ENCODE peak calls at places on chromosomes 5 and 9, in seven cellular contexts. E, A, K, B, Z, V and T are unnamed samples.

GRCh38 chr9:23677446-23677845 is 148.6 kb downstream of the ELAVL2 start:
- DNase-seq in K (no peak), E (no peak), V (no peak), A (no peak), B (no peak), Z (no peak), T (no peak)

GRCh38 chr9:71863652-71864051 is 47.3 kb downstream of the ABHD17B start:
- DNase-seq in A (no peak), V (no peak), Z (no peak), E (no peak), K (no peak), B (no peak), T (no peak)

GRCh38 chr5:77832938-77833337 is 56.8 kb upstream of the TBCA start:
- DNase-seq in A (no peak), B (no peak), E (no peak), K (no peak), V (no peak), Z (no peak), T (no peak)

GRCh38 chr5:26669523-26669922 is 368.9 kb downstream of the CDH9 start:
- DNase-seq in Z (no peak), A (no peak), V (no peak), K (peak; percentile 72), E (no peak), B (no peak), T (no peak)

GRCh38 chr9:93305497-93306020 is 121.6 kb downstream of the WNK2 start:
- DNase-seq in A (no peak), V (no peak), B (peak; percentile 11), K (peak; percentile 72), E (peak; percentile 21), Z (no peak), T (peak; percentile 41)

GRCh38 chr5:58399951-58400350 is 59.9 kb downstream of the PLK2 start:
- DNase-seq in A (no peak), K (no peak), E (no peak), V (no peak), B (no peak), Z (no peak), T (no peak)

GRCh38 chr9:134880484-134881312 is at the start of gene FCN2:
- DNase-seq in K (no peak), B (no peak), V (no peak), E (no peak), Z (no peak), A (no peak), T (no peak)

GRCh38 chr5:55160493-55161209 is 680 bp downstream of the GPX8 start:
- DNase-seq in E (no peak), B (peak; percentile 52), A (peak; percentile 67), K (no peak), Z (no peak), V (peak; percentile 63), T (peak; percentile 53)

GRCh38 chr5:132211787-132212186 is 15.9 kb downstream of the P4HA2 start:
- DNase-seq in K (no peak), E (no peak), A (no peak), B (no peak), V (peak; percentile 75), Z (no peak), T (peak; percentile 33)

GRCh38 chr5:41763096-41763495 is 107.1 kb downstream of the OXCT1 start:
- DNase-seq in B (no peak), E (no peak), A (no peak), K (no peak), V (no peak), Z (no peak), T (no peak)

GRCh38 chr5:139655727-139656271 is 7.7 kb downstream of the CXXC5 start:
- DNase-seq in V (peak; percentile 90), B (no peak), E (peak; percentile 54), K (peak; percentile 80), A (peak; percentile 67), Z (no peak), T (peak; percentile 77)

DNA sequence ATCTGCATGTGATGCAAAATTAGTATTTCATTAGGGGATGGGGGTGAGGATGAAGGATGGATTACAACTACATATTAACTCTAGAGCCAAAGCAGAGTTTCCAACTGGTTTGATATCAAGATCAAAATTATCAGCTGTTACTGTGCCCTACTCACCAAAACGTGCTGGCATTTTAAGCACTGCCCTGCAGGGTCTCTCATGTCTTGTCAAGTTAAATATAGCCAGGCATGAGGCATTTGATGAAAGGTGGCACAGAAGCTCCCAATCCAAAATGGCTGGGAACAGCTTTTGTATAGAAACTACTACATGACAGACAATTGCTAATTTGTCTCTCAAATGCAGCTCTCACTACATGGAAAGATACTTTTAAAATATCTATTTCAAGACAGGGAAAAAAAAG is 27.1 kb upstream of the CAAP1 start:
- DNase-seq in E (no peak), V (no peak), Z (no peak), B (no peak), A (no peak), K (no peak), T (no peak)
- H3K36me3 ChIP-seq in E (peaks cover 85% of the 10 kb centered on the region), V (peaks cover 100% of the 10 kb centered on the region), Z (peaks cover 94% of the 10 kb centered on the region), B (peaks cover 8% of the 10 kb centered on the region), A (peaks cover 23% of the 10 kb centered on the region), K (peaks cover 64% of the 10 kb centered on the region), T (no peaks in the 10 kb centered on the region)

DNA sequence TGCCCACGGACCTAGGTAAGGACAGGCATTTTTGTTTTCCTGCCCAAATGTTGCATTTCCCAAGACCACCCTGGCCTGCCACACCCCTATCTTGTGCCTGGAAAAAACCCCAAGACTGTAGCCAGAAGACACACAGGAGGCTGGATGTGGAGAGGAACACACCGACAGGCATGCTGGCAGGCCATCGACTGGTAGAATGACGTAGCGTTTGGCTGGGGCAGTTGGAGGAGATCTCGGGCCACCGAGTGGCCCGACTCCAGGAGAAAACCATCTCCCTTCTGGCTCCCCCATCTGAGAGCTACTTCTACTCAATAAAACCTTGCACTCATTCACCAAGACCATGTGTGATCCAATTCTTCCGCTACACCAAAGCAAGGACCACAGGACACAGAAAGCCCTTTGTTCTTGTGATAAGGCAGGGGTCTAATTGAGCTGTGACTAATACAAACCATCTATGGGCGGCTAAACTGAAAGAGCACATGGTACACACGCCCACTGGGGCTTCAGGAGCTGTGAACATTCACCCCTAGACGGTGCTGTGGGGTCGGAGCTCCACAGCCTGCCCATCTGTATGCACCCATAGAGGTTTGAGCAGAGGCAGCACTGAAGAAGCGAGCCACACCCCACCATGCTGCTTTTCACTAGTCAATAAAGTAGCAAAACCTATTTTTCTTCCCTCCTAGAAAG is 38.9 kb upstream of the N4BP3 start:
- DNase-seq in E (no peak), K (no peak), A (peak; percentile 30), V (no peak), B (no peak), Z (peak; percentile 65), T (no peak)
- TF ChIP-seq CTCF in E (no peak), K (no peak), A (no peak), V (no peak), B (no peak), Z (peak; percentile 74), T (no peak)

DNA sequence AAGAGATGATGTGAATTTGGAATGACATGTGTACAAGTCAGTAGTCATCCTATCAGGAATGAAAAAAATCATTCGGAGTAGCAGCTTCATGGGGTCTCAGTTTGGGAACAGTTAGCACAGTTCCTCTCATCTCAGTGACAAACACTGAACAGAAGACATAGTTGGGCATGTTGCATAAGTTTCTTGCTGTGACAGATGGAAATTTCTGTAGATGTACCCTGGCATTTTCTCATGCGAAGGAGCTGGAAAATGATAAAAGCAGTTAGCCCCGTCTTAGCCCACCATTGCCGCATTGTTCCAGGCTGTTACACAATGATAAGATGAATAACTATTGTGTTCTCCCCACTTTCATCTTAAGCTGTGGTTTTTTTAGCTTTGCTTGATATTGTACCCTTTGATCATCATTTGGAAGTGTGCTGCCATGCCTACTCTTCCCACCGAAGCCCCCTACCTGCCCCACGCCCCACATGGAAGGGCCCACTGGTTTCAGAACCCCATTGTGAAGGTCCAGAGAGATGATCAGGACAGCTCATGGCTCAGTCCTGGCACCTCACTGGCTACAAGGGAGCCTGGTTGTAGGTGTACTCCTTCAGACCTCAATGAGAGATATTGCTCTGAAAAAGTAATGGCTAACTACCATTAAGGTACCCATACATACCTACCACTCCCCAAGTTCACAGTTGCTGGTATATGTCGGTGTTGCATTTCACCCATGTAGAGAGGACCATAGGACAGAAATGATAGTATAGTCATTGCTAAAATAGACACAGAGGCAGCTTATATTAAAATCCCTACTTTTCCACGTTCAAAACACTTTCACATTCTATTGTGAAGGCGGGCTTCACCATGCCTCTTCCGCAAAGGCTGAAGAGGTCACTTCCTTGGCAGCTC is 38.8 kb downstream of the SFXN1 start:
- DNase-seq in Z (no peak), A (no peak), K (no peak), B (no peak), V (no peak), E (no peak), T (no peak)
- H3K36me3 ChIP-seq in Z (peaks cover 96% of the 10 kb centered on the region), A (peaks cover 15% of the 10 kb centered on the region), K (peaks cover 80% of the 10 kb centered on the region), B (no peaks in the 10 kb centered on the region), V (peaks cover 99% of the 10 kb centered on the region), E (peaks cover 91% of the 10 kb centered on the region), T (peaks cover 99% of the 10 kb centered on the region)

GRCh38 chr9:1619915-1620705 is 395.0 kb upstream of the SMARCA2 start:
- DNase-seq in Z (no peak), E (no peak), K (no peak), B (no peak), A (no peak), V (no peak), T (no peak)
- TF ChIP-seq CTCF in Z (peak; percentile 42), E (peak; percentile 19), K (no peak), B (no peak), A (no peak), V (peak; percentile 35), T (peak; percentile 39)

DNA sequence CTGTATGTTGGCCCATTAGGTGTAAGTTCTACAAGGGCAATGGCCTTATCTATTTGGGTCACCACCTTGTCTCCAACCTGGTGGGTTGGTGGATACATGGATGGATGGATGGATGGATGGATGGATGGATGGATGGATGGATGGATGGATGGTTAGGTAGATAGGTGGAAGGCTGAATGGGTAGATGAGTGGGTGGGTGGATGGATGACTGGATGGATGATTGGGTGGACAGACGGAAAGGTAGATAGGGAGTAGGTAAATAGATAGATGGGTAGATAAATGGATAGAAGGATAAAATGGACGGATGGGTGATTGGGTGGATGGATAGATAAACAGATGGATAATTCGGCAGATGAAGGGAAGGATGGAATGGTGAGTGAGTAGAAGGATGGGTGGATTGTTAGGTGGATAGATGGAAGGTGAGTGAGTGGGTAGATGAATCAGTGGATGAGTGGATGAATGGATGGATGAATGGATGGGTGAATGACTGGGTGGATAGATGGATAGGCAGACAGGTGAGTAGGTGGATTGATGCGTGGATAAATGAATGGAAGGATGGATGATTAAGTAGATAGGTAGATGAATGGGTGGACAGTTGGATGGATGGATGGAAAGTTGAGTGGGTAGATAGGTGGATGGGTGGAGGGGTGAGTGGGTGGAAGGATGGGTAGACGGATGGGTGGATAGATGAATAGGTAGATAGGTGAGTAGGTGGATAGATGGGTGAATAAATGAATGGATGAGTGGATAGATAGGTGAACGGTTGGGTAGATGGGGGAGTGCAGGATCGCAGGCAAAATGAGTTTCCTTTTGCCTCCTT is 83.1 kb upstream of the FBXW11 start:
- DNase-seq in Z (no peak), A (no peak), V (no peak), E (no peak), K (no peak), B (no peak), T (no peak)
- H3K36me3 ChIP-seq in Z (peaks cover 25% of the 10 kb centered on the region), A (no peaks in the 10 kb centered on the region), V (peaks cover 14% of the 10 kb centered on the region), E (peaks cover 6% of the 10 kb centered on the region), K (peaks cover 54% of the 10 kb centered on the region), B (no peaks in the 10 kb centered on the region), T (peaks cover 79% of the 10 kb centered on the region)